ENCODE peak calls at places on chromosomes 4 and X, in nine cellular contexts. L is stimulated activated naive CD8-positive, alpha-beta T cell treated with anti-CD3 and anti-CD28 coated beads, Interleukin-15, Interleukin-2, amounts not matched to agents 100 U/mL and 50 U/mL, for 24 hours; D is activated CD8-positive, alpha-beta memory T cell treated with anti-CD3 and anti-CD28 coated beads for 4 hours; F is omental fat pad; U is GDM1; O is CD8-positive, alpha-beta memory T cell; B is tibial artery; E is ovary; N is CD4-positive, alpha-beta T cell. Y is an unnamed sample.

GRCh38 chr4:142719854-142720541 is 126.1 kb downstream of the INPP4B start:
- DNase-seq in L (no peak), D (no peak), F (no peak), U (no peak), O (peak; percentile 29), B (no peak), E (no peak), N (no peak), Y (no peak)

GRCh38 chr4:110163327-110164070 is 34.9 kb downstream of the ELOVL6 start:
- DNase-seq in L (no peak), D (no peak), F (no peak), U (no peak), O (no peak), B (no peak), E (no peak), N (no peak), Y (no peak)

GRCh38 chr4:182293836-182294235 is 50.6 kb downstream of the TENM3 start:
- DNase-seq in L (no peak), D (no peak), F (no peak), U (no peak), O (no peak), B (no peak), E (no peak), N (no peak), Y (no peak)

GRCh38 chr4:152957437-152958185 is 21.5 kb downstream of the FHDC1 start:
- DNase-seq in L (no peak), D (no peak), F (no peak), U (no peak), O (no peak), B (no peak), E (peak; percentile 55), N (no peak), Y (no peak)

GRCh38 chrX:154136627-154137161 is 7.3 kb upstream of the OPN1LW start:
- DNase-seq in L (peak; percentile 81), D (peak; percentile 36), F (peak; percentile 46), U (peak; percentile 47), O (peak; percentile 75), B (peak; percentile 52), E (peak; percentile 85), N (peak; percentile 48), Y (peak; percentile 89)

GRCh38 chr4:60463846-60464502 is 736.2 kb upstream of the ADGRL3 start:
- DNase-seq in L (no peak), D (no peak), F (no peak), U (no peak), O (no peak), B (no peak), E (no peak), N (no peak), Y (no peak)

GRCh38 chrX:115408736-115409390 is 119.3 kb downstream of the LUZP4 start:
- DNase-seq in L (no peak), D (no peak), F (no peak), U (no peak), O (no peak), B (no peak), E (no peak), N (no peak), Y (no peak)

GRCh38 chrX:133005038-133005437 is 46.6 kb upstream of the HS6ST2 start:
- DNase-seq in L (no peak), D (no peak), F (no peak), U (no peak), O (no peak), B (no peak), E (no peak), N (no peak), Y (no peak)

GRCh38 chr4:190020790-190021717 is 6.0 kb downstream of the FRG2 start:
- DNase-seq in L (peak; percentile 25), D (no peak), F (no peak), U (no peak), O (peak; percentile 9), B (no peak), E (peak; percentile 45), N (no peak), Y (no peak)

GRCh38 chr4:83709627-83710026 is 173.7 kb downstream of the GPAT3 start:
- DNase-seq in L (no peak), D (no peak), F (no peak), U (no peak), O (no peak), B (no peak), E (no peak), N (no peak), Y (no peak)

GRCh38 chrX:97074400-97074799 is 190.7 kb downstream of the RPA4 start:
- DNase-seq in L (no peak), D (no peak), F (no peak), U (no peak), O (no peak), B (no peak), E (no peak), N (no peak), Y (no peak)

GRCh38 chr4:186149872-186150271 is 41.5 kb upstream of the CYP4V2 start:
- DNase-seq in L (no peak), D (no peak), F (no peak), U (no peak), O (no peak), B (peak; percentile 66), E (peak; percentile 83), N (peak; percentile 23), Y (no peak)

GRCh38 chrX:155179343-155179997 is 36.8 kb upstream of the VBP1 start:
- DNase-seq in L (no peak), D (no peak), F (no peak), U (no peak), O (no peak), B (no peak), E (no peak), N (no peak), Y (no peak)

Y was measured in posterior vena cava.